ENCODE peak calls at places on chromosomes 16 and 17, in five cellular contexts. A is T1000; I is stimulated activated naive CD4-positive, alpha-beta T cell treated with Interleukin-2 at 50 U/mL for 16 hours; E is AG10803; K is NCI-H1436. L is an unnamed sample.

GRCh38 chr17:18166894-18167293 is 16.7 kb upstream of the ALKBH5 start:
- DNase-seq in A (no peak), I (no peak), E (no peak), K (no peak), L (no peak)

GRCh38 chr17:55324296-55324978 is 59.7 kb downstream of the HLF start:
- DNase-seq in A (no peak), I (no peak), E (no peak), K (no peak), L (no peak)

GRCh38 chr16:85302018-85302847 is 190.0 kb upstream of the CIBAR2 start:
- DNase-seq in A (no peak), I (no peak), E (peak; percentile 30), K (no peak), L (peak; percentile 91)

GRCh38 chr17:37392024-37392590 is 14.5 kb downstream of the ACACA start:
- DNase-seq in A (peak; percentile 12), I (no peak), E (peak; percentile 71), K (no peak), L (peak; percentile 71)

GRCh38 chr17:45006927-45007461 is 38.9 kb upstream of the C1QL1 start:
- DNase-seq in A (no peak), I (no peak), E (no peak), K (no peak), L (no peak)

GRCh38 chr17:81049973-81050551 is 15.1 kb downstream of the BAIAP2 start:
- DNase-seq in A (peak; percentile 54), I (no peak), E (no peak), K (no peak), L (peak; percentile 83)

GRCh38 chr17:56176101-56176500 is 22.8 kb downstream of the ANKFN1 start:
- DNase-seq in A (no peak), I (no peak), E (peak; percentile 78), K (no peak), L (no peak)

GRCh38 chr17:6473128-6473767 is 29.0 kb downstream of the PIMREG start:
- DNase-seq in A (peak; percentile 46), I (peak; percentile 50), E (peak; percentile 61), K (peak; percentile 40), L (peak; percentile 71)

GRCh38 chr17:21689604-21690003 is 2.7 kb upstream of the KCNJ18 start:
- DNase-seq in A (peak; percentile 15), I (no peak), E (peak; percentile 84), K (no peak), L (peak; percentile 87)

GRCh38 chr17:72249441-72249840 is 128.6 kb downstream of the SOX9 start:
- DNase-seq in A (no peak), I (no peak), E (no peak), K (no peak), L (peak; percentile 12)

GRCh38 chr17:38572665-38573365 is 32.9 kb downstream of the SRCIN1 start:
- DNase-seq in A (no peak), I (no peak), E (no peak), K (peak; percentile 75), L (no peak)

L was measured in amniotic epithelial cell.